ENCODE peak calls at places on chromosomes 2 and 18, in eight cellular contexts. R, W, T, B, D, Y, A and P are unnamed samples.
A peak's percentile ranks its signal among the peaks of the same experiment; 100 is the strongest.

GRCh38 chr2:10297950-10298349 is 4.8 kb upstream of the HPCAL1 start:
- DNase-seq in R (peak; percentile 27), W (no peak), T (no peak), B (peak; percentile 77), D (no peak), Y (peak; percentile 36), A (no peak), P (no peak)

GRCh38 chr2:38131665-38132064 is 55.7 kb upstream of the CYP1B1 start:
- DNase-seq in R (no peak), W (no peak), T (no peak), B (no peak), D (no peak), Y (no peak), A (no peak), P (no peak)

GRCh38 chr18:48885266-48885950 is 65.4 kb downstream of the SMAD7 start:
- DNase-seq in R (no peak), W (no peak), T (no peak), B (no peak), D (no peak), Y (no peak), A (no peak), P (no peak)

GRCh38 chr2:42492691-42493467 is 903 bp downstream of the KCNG3 start:
- DNase-seq in R (peak; percentile 52), W (peak; percentile 41), T (peak; percentile 4), B (no peak), D (no peak), Y (no peak), A (peak; percentile 56), P (no peak)

GRCh38 chr2:85112906-85113625 is 20.1 kb upstream of the TCF7L1 start:
- DNase-seq in R (no peak), W (no peak), T (no peak), B (no peak), D (no peak), Y (no peak), A (no peak), P (no peak)

GRCh38 chr18:12408247-12408869 is 629 bp downstream of the PRELID3A start:
- DNase-seq in R (peak; percentile 15), W (peak; percentile 33), T (no peak), B (no peak), D (no peak), Y (no peak), A (no peak), P (peak; percentile 13)

GRCh38 chr2:217804338-217804737 is 198.5 kb downstream of the TNS1 start:
- DNase-seq in R (no peak), W (no peak), T (no peak), B (no peak), D (no peak), Y (no peak), A (no peak), P (no peak)

GRCh38 chr2:44746856-44747612 is 194.5 kb upstream of the SIX3 start:
- DNase-seq in R (no peak), W (no peak), T (no peak), B (no peak), D (no peak), Y (no peak), A (no peak), P (no peak)

GRCh38 chr18:26965206-26965605 is 99.7 kb upstream of the AQP4 start:
- DNase-seq in R (no peak), W (no peak), T (no peak), B (no peak), D (no peak), Y (no peak), A (no peak), P (no peak)

GRCh38 chr2:11122380-11122779 is 32.9 kb upstream of the SLC66A3 start:
- DNase-seq in R (no peak), W (no peak), T (no peak), B (no peak), D (no peak), Y (no peak), A (no peak), P (no peak)

GRCh38 chr18:60189840-60190239 is 182.7 kb downstream of the MC4R start:
- DNase-seq in R (no peak), W (no peak), T (no peak), B (no peak), D (no peak), Y (no peak), A (no peak), P (no peak)

GRCh38 chr2:219549619-219550018 is 5.8 kb downstream of the TMEM198 start:
- DNase-seq in R (no peak), W (no peak), T (no peak), B (no peak), D (no peak), Y (no peak), A (no peak), P (no peak)

GRCh38 chr18:63528863-63529492 is 13.2 kb upstream of the SERPINB12 start:
- DNase-seq in R (no peak), W (no peak), T (no peak), B (no peak), D (no peak), Y (no peak), A (no peak), P (no peak)

GRCh38 chr2:235506997-235507615 is 13.3 kb downstream of the AGAP1 start:
- DNase-seq in R (no peak), W (no peak), T (no peak), B (no peak), D (no peak), Y (no peak), A (no peak), P (no peak)

GRCh38 chr2:174340400-174341300 is 5.9 kb downstream of the SP9 start:
- DNase-seq in R (no peak), W (no peak), T (no peak), B (no peak), D (no peak), Y (no peak), A (no peak), P (no peak)

GRCh38 chr2:102181919-102182635 is 4.7 kb upstream of the IL1RL2 start:
- DNase-seq in R (no peak), W (no peak), T (no peak), B (no peak), D (no peak), Y (no peak), A (no peak), P (no peak)

GRCh38 chr2:130829020-130829419 is 7.7 kb upstream of the ARHGEF4 start:
- DNase-seq in R (no peak), W (no peak), T (no peak), B (peak; percentile 55), D (no peak), Y (no peak), A (peak; percentile 27), P (no peak)

GRCh38 chr2:226788881-226789485 is 10.6 kb downstream of the IRS1 start:
- DNase-seq in R (no peak), W (no peak), T (no peak), B (no peak), D (no peak), Y (no peak), A (no peak), P (no peak)

GRCh38 chr2:9390151-9390850 is 33.0 kb downstream of the ITGB1BP1 start:
- DNase-seq in R (no peak), W (no peak), T (no peak), B (no peak), D (no peak), Y (no peak), A (no peak), P (peak; percentile 84)

GRCh38 chr2:39202639-39203369 is 41.0 kb downstream of the CDKL4 start:
- DNase-seq in R (no peak), W (no peak), T (no peak), B (no peak), D (no peak), Y (no peak), A (no peak), P (no peak)

GRCh38 chr18:58230438-58231179 is 186.6 kb downstream of the NEDD4L start:
- DNase-seq in R (no peak), W (no peak), T (no peak), B (no peak), D (no peak), Y (no peak), A (no peak), P (no peak)

GRCh38 chr2:233470839-233471238 is 95.7 kb downstream of the USP40 start:
- DNase-seq in R (no peak), W (no peak), T (no peak), B (no peak), D (no peak), Y (no peak), A (no peak), P (no peak)

GRCh38 chr2:233469261-233470006 is 97.1 kb downstream of the USP40 start:
- DNase-seq in R (no peak), W (no peak), T (no peak), B (no peak), D (no peak), Y (no peak), A (no peak), P (peak; percentile 71)

GRCh38 chr2:233473386-233473791 is 93.2 kb downstream of the USP40 start:
- DNase-seq in R (no peak), W (no peak), T (no peak), B (no peak), D (no peak), Y (no peak), A (no peak), P (no peak)

GRCh38 chr2:233470007-233470687 is 96.4 kb downstream of the USP40 start:
- DNase-seq in R (no peak), W (no peak), T (no peak), B (no peak), D (no peak), Y (no peak), A (no peak), P (peak; percentile 59)

GRCh38 chr2:233471291-233472035 is 95.1 kb downstream of the USP40 start:
- DNase-seq in R (no peak), W (no peak), T (no peak), B (no peak), D (no peak), Y (no peak), A (no peak), P (no peak)
- H3K27ac ChIP-seq in R (no peak overlapping the region), W (no peak overlapping the region), T (no peak overlapping the region), B (peak overlapping the region; percentile 48), D (no peak overlapping the region), Y (no peak overlapping the region), A (no peak overlapping the region), P (no peak overlapping the region)

GRCh38 chr2:113901943-113902342 is 12.1 kb downstream of the ACTR3 start:
- DNase-seq in R (no peak), W (no peak), T (no peak), B (no peak), D (no peak), Y (no peak), A (no peak), P (no peak)
- H3K27ac ChIP-seq in R (no peak overlapping the region), W (no peak overlapping the region), T (no peak overlapping the region), B (no peak overlapping the region), D (no peak overlapping the region), Y (no peak overlapping the region), A (no peak overlapping the region), P (no peak overlapping the region)

GRCh38 chr18:23243178-23243577 is 107.9 kb downstream of the CABLES1 start:
- DNase-seq in R (no peak), W (peak; percentile 38), T (no peak), B (no peak), D (no peak), Y (no peak), A (peak; percentile 70), P (no peak)
- H3K27ac ChIP-seq in R (no peak overlapping the region), W (no peak overlapping the region), T (no peak overlapping the region), B (no peak overlapping the region), D (no peak overlapping the region), Y (no peak overlapping the region), A (no peak overlapping the region), P (no peak overlapping the region)

DNA sequence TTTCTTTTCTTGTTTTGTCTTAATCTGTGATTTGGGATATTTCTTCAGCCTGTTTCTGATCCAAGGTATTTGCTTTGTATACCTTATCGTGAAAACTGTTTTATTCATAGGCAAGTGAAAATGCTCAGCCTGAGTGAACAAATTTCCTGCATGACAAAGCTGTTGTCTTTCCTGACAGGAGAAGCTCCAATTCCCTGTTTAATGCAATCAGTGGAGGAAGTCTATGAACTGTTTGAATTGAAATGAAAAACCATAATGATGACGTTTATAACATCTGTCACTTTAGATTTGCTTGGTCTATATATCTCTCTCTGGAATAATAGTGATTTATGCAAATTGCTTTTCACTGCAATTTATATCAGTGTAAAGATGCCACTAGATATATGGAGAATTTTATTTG is 239.4 kb upstream of the HNMT start:
- DNase-seq in R (no peak), W (no peak), T (no peak), B (no peak), D (no peak), Y (no peak), A (no peak), P (no peak)
- H3K27ac ChIP-seq in R (no peak overlapping the region), W (no peak overlapping the region), T (no peak overlapping the region), B (no peak overlapping the region), D (no peak overlapping the region), Y (no peak overlapping the region), A (no peak overlapping the region), P (no peak overlapping the region)